ENCODE peak calls at places on chromosomes 4 and X, in four cellular contexts. T is tibial artery, I is adrenal gland, S is right lobe of liver. F is an unnamed sample.

GRCh38 chrX:13430136-13430827 is 110.4 kb upstream of the ATXN3L start:
- DNase-seq in T (no peak), I (no peak), S (no peak), F (no peak)

GRCh38 chr4:190016369-190017289 is 10.4 kb downstream of the FRG2 start:
- DNase-seq in S (no peak), I (no peak), T (no peak), F (no peak)

GRCh38 chr4:14177987-14178386 is 550.5 kb upstream of the BOD1L1 start:
- DNase-seq in S (no peak), I (no peak), T (no peak), F (no peak)

GRCh38 chr4:1465173-1466033 is 59.2 kb upstream of the NKX1-1 start:
- DNase-seq in I (peak; percentile 17), S (peak; percentile 10), T (peak; percentile 59), F (no peak)

GRCh38 chrX:132125906-132126305 is 1.9 kb downstream of the FRMD7 start:
- DNase-seq in T (no peak), S (no peak), I (no peak), F (no peak)

GRCh38 chr4:139921551-139922184 is 232.3 kb downstream of the MAML3 start:
- DNase-seq in T (no peak), S (peak; percentile 64), I (no peak), F (no peak)

GRCh38 chr4:47933798-47934197 is 19.4 kb upstream of the NFXL1 start:
- DNase-seq in T (no peak), S (no peak), I (no peak), F (no peak)

GRCh38 chr4:3235030-3235345 is 14.0 kb upstream of the MSANTD1 start:
- DNase-seq in I (no peak), T (no peak), S (no peak), F (no peak)

GRCh38 chr4:133921280-133922195 is 280.1 kb downstream of the PABPC4L start:
- DNase-seq in I (no peak), S (no peak), T (no peak), F (no peak)

GRCh38 chrX:1587161-1587560 is 4.2 kb upstream of the AKAP17A start:
- DNase-seq in S (no peak), T (no peak), I (no peak), F (no peak)

GRCh38 chr4:88017516-88018302 is 10.3 kb downstream of the PKD2 start:
- DNase-seq in T (no peak), S (no peak), I (no peak), F (no peak)

DNA sequence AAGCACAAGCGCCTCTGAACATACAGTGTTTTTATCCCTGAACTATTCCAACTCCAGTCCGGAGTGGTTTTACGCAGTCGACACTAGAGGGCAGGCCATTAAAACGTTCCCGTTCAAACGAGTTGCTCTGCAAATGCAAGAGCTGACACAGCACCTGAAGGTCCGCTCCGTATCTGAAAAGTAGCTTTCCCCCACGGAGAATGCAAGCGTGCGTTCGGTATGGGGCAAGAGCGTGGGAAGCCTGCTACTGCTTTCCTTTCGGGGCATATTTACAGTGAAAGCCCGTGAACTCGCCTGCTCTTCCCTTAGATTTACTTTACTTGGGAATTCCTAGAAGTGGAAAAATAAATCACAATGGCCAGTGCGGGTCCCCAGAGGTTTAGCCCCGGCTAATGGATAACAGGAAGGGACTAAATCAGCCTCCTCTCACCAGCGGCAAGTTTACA is 190.8 kb downstream of the TSPAN5 start:
- DNase-seq in S (peak; percentile 63), I (peak; percentile 75), T (peak; percentile 80), F (peak; percentile 44)
- TF ChIP-seq CTCF in S (peak; percentile 74), I (peak; percentile 76), T (peak; percentile 75), F (peak; percentile 81)

DNA sequence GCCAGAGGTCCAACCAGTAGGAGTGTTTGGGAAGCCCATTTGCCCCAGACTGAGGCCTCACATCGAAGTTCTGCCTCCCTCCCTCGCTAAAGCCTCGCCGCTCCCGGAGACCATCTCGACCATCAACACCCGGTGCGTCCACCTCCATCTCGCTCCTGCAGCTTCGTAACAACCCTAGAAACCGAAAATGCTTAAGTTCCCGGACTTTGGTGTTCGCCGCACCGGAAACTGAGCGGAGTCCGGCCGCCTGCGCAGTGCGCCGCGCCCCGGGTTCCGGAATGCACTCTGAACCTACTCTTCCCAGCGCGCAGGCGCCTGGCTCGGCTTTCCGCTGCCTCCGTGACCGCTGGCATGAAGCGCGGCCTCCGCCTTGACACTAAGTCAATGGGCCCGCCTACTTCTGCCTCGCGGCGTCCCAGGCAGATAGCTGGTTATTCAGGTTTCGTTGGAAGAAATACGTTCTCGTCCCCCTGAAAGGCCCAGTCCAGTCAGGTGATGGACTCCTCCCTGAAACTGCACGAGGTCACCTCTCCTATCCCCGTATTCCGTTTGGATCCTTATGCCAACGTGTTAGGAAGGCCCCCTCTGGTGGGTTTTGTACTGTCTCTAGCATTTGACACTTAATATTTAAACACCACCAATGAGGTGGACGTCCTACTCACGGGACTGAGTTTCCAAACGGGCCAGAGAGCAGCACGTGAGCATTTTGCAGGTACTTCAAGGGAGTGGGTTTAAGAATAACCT is 21.4 kb downstream of the FABP2 start:
- DNase-seq in I (peak; percentile 94), S (peak; percentile 98), T (peak; percentile 97), F (peak; percentile 95)
- H3K4me1 ChIP-seq in I (peaks cover 21% of the 10 kb centered on the region), S (peaks cover 26% of the 10 kb centered on the region), T (peaks cover 14% of the 10 kb centered on the region), F (peaks cover 55% of the 10 kb centered on the region)

GRCh38 chrX:62928906-62929305 is 422.2 kb downstream of the SPIN4 start:
- DNase-seq in S (no peak), I (no peak), T (no peak), F (no peak)
- H3K9me3 ChIP-seq in S (no peaks in the 10 kb centered on the region), I (no peaks in the 10 kb centered on the region), T (no peaks in the 10 kb centered on the region), F (no peaks in the 10 kb centered on the region)

GRCh38 chrX:135436456-135436855 is 14.7 kb downstream of the SMIM10L2A start:
- DNase-seq in T (no peak), S (no peak), I (no peak), F (no peak)

GRCh38 chrX:135436966-135437866 is 15.5 kb downstream of the SMIM10L2A start:
- DNase-seq in S (no peak), T (no peak), I (no peak), F (no peak)

GRCh38 chrX:135438734-135439043 is 16.9 kb downstream of the SMIM10L2A start:
- DNase-seq in I (no peak), S (no peak), T (no peak), F (no peak)

GRCh38 chrX:135435933-135436332 is 14.2 kb downstream of the SMIM10L2A start:
- DNase-seq in I (no peak), S (no peak), T (no peak), F (no peak)

DNA sequence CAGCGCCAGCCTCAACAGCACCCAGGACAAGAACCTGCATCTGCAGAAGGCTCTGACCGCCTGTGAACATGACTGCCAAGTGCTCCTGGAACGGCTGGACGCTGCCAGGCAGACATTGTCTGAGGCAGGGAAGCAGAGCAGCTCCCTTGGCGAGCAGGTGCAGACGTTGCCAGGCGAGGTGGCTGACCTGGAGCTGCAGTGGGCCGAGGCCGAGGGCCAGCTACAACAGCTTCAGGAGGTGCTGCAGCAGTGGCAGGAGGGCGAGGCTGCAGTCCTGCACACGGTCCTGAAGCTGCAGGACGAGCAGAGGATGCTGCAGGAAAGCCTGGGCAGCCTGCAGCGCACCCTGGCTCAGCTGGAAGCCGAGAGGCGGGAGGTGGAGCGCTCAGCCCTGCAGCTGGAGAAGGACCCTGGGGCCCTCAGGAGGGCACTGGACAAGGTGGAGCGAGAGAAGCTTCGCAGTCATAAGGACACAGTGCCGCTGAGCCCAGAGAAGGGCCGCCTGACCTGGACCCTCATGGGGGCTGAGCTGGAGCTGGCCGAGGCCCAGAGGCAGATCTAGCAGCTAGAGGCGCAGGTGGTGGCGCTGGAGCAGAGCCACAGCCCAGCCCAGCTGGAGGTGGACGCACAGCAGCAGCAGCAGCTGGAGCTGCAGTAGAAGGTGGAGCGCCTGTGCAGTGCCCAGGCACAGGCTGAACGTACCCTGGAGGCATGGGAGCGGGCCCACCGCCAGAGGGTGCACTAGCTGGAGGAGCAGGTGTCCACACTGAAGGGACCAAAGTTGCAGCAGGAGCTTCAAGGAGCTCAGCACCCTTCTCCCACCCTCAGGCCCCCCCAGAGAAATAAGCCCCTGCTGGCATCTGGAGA is 16.4 kb downstream of the SMIM10L2A start:
- DNase-seq in T (no peak), I (no peak), S (no peak), F (no peak)
- TF ChIP-seq CTCF in T (no peak), I (no peak), S (peak; percentile 13), F (no peak)

GRCh38 chrX:103441878-103442535 is 65.7 kb downstream of the BEX3 start:
- DNase-seq in I (no peak), T (no peak), S (no peak), F (no peak)
- H3K4me1 ChIP-seq in I (no peaks in the 10 kb centered on the region), T (peaks cover 6% of the 10 kb centered on the region), S (no peaks in the 10 kb centered on the region), F (no peaks in the 10 kb centered on the region)

GRCh38 chr4:176995-177394 is 52.7 kb downstream of the ZNF718 start:
- DNase-seq in T (no peak), S (no peak), I (no peak), F (no peak)
- H3K9me3 ChIP-seq in T (peaks cover 99% of the 10 kb centered on the region), S (peaks cover 21% of the 10 kb centered on the region), I (no peaks in the 10 kb centered on the region), F (peaks cover 100% of the 10 kb centered on the region)

F was measured in left ventricle myocardium inferior.